ENCODE peak calls at places on chromosomes 5 and 9, in six cellular contexts. F is transverse colon, G is mesenchymal stem cell, S is SJSA1, K is ovary, P is hepatocyte. J is an unnamed sample.

GRCh38 chr5:113249216-113249615 is 185.6 kb downstream of the TSSK1B start:
- DNase-seq in F (no peak), P (no peak), G (peak; percentile 73), S (no peak), K (no peak), J (no peak)

GRCh38 chr5:36607114-36607561 is 732 bp downstream of the SLC1A3 start:
- DNase-seq in S (peak; percentile 70), F (no peak), P (peak; percentile 34), K (no peak), G (peak; percentile 39), J (peak; percentile 37)

GRCh38 chr5:140966293-140967225 is at the start of gene PCDHAC2:
- DNase-seq in P (peak; percentile 82), G (peak; percentile 73), S (peak; percentile 15), F (no peak), K (peak; percentile 15), J (peak; percentile 36)

GRCh38 chr5:60972225-60972624 is 27.2 kb downstream of the NDUFAF2 start:
- DNase-seq in S (no peak), P (no peak), K (no peak), F (no peak), G (no peak), J (no peak)

GRCh38 chr5:23208959-23209431 is 298.4 kb upstream of the PRDM9 start:
- DNase-seq in S (no peak), P (peak; percentile 86), K (no peak), G (peak; percentile 71), F (no peak), J (no peak)

GRCh38 chr9:116937361-116937760 is 250.3 kb downstream of the TRIM32 start:
- DNase-seq in G (no peak), S (no peak), F (no peak), P (no peak), K (no peak), J (no peak)

GRCh38 chr5:41172012-41172411 is 41.3 kb downstream of the C6 start:
- DNase-seq in K (no peak), G (no peak), S (no peak), P (no peak), F (no peak), J (no peak)

GRCh38 chr9:94714494-94714893 is 12.0 kb upstream of the AOPEP start:
- DNase-seq in S (no peak), K (no peak), G (no peak), P (no peak), F (no peak), J (no peak)

GRCh38 chr5:91175708-91176107 is 207.4 kb downstream of the ARRDC3 start:
- DNase-seq in G (no peak), P (no peak), F (no peak), K (no peak), S (no peak), J (no peak)

DNA sequence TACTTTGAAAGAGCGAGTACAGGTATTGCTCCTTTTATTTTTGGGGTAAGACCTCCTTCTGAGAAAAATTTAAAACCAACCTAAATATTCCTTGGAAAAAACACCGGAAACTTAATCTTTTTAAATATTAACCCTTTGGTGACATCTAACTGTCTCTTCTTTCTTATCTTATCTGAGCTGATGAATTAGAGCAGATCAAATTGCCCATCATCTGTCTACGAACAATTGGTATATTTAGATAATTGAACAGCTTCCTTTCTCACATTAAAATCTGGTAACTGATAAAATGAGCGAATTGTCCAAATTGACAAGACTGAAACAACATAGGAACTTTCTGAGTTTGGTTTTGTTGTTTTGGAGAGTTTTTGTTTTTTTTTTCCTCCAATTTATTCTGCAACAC is 2.0 kb downstream of the ISL1 start:
- DNase-seq in F (no peak), P (no peak), S (no peak), K (no peak), G (no peak), J (no peak)
- H3K27me3 ChIP-seq in F (peaks cover 100% of the 10 kb centered on the region), P (peaks cover 80% of the 10 kb centered on the region), S (peaks cover 28% of the 10 kb centered on the region), K (no peaks in the 10 kb centered on the region), G (peaks cover 81% of the 10 kb centered on the region), J (peaks cover 100% of the 10 kb centered on the region)

DNA sequence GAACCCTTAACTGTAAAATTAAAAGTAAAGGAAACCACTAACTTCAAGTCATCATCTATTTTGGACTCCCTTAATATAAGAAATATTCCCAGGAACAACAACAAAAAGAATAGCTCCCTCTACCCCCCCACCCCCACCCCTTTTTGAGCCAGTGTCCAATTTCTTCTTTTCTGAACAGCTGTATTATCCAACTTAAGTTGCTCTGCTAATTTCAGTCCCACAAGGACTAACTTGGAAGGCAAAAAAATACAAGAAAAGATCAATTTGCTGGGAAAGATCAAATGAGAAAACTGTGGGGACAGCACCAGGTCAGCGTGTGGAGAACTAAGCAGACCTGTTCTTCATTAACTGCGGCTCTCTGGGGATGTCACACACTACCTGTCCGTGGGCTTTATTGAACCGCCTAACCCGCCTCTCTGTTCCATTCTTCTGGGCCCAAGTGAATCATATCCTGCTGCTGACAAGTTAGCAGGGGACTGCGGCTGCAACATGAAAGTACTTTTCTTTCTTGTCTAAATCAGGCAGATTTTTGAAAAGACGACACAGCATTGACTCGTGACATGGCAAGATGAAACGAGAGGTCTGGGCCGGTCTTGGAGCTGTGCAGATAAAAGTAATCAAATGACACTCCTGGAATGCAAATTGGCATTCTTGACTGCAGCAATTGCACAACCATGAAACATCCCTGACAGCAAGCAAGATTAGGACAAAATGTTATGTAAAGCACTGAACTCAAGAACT is 2.7 kb downstream of the BNC2 start:
- DNase-seq in K (peak; percentile 55), S (peak; percentile 36), F (no peak), P (peak; percentile 46), G (peak; percentile 79), J (no peak)
- H3K4me1 ChIP-seq in K (peaks cover 7% of the 10 kb centered on the region), S (peaks cover 8% of the 10 kb centered on the region), F (peaks cover 29% of the 10 kb centered on the region), P (peaks cover 15% of the 10 kb centered on the region), G (peaks cover 2% of the 10 kb centered on the region), J (peaks cover 24% of the 10 kb centered on the region)

DNA sequence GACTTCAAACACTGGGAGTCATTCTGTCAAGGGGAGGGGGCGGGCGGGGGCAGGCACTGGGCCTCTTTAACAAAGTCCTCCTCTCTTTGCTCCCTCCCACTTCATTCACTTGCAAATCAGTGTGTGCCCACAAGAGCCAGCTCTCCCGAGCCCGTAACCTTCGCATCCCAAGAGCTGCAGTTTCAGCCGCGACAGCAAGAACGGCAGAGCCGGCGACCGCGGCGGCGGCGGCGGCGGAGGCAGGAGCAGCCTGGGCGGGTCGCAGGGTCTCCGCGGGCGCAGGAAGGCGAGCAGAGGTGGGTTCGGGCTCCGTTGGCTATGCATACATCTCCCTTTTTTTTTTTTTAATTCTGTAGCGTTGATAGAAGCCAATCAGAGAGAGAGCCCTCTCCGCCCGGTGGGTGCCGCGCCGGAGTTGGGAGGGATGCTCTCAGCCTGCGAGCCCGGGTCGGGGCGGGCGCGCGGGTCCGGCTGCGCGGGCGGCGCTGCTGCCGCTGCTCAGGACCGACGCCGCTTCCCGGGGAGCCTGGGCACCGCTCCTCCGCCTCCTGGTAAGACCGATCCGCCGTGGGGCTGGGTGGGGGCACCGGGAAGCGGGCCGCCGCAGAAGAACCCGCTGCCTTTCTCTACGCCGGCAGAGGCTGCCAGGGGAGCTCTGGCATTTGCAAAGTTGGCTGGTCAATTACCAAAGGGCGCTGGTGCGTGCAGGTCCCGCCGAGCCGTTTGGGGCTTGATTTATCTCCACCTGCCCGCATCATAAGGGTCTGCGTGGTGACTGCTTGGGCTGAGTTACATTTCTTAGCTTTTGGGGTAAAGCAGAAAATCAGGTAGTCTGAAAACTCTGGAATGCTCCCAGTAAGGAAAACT is at the start of gene CDH6:
- DNase-seq in F (peak; percentile 9), S (no peak), P (peak; percentile 70), K (no peak), G (peak; percentile 31), J (peak; percentile 4)
- H3K27me3 ChIP-seq in F (peaks cover 62% of the 10 kb centered on the region), S (no peaks in the 10 kb centered on the region), P (peaks cover 40% of the 10 kb centered on the region), K (no peaks in the 10 kb centered on the region), G (no peaks in the 10 kb centered on the region), J (no peaks in the 10 kb centered on the region)

GRCh38 chr9:128098936-128099931 is 28.3 kb downstream of the PTGES2 start:
- DNase-seq in G (no peak), F (peak; percentile 47), S (no peak), K (no peak), P (peak; percentile 48), J (no peak)
- H3K4me1 ChIP-seq in G (peaks cover 45% of the 10 kb centered on the region), F (peaks cover 63% of the 10 kb centered on the region), S (peaks cover 35% of the 10 kb centered on the region), K (peaks cover 58% of the 10 kb centered on the region), P (peaks cover 50% of the 10 kb centered on the region), J (peaks cover 36% of the 10 kb centered on the region)

GRCh38 chr9:131743501-131743900 is 3.6 kb upstream of the RAPGEF1 start:
- DNase-seq in P (no peak), S (no peak), G (no peak), F (no peak), K (no peak), J (no peak)
- H3K27me3 ChIP-seq in P (no peaks in the 10 kb centered on the region), S (no peaks in the 10 kb centered on the region), G (no peaks in the 10 kb centered on the region), F (no peaks in the 10 kb centered on the region), K (no peaks in the 10 kb centered on the region), J (no peaks in the 10 kb centered on the region)

DNA sequence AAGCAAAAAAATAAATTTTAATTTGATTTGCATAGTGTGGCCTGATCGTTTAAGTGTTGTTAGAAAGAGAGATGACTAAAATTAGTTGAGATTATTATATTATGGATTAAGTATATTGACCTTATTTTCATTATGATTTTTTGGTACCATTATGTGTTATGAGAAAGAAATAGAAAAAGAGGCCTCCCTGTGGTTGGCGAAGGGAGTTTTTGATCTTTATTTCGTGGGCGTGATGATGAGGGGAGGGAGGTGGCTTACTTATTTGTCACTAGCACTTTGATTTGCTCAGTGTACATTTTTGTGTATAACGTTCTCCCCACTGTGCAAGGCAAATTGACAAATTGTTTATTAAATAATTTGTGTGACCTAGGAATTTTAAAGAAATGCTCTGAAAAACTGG is 2.8 kb downstream of the DAPK1 start:
- DNase-seq in S (peak; percentile 38), G (no peak), F (no peak), P (no peak), K (no peak), J (no peak)
- H3K4me1 ChIP-seq in S (peaks cover 68% of the 10 kb centered on the region), G (peaks cover 10% of the 10 kb centered on the region), F (peaks cover 37% of the 10 kb centered on the region), P (peaks cover 39% of the 10 kb centered on the region), K (peaks cover 21% of the 10 kb centered on the region), J (peaks cover 17% of the 10 kb centered on the region)

DNA sequence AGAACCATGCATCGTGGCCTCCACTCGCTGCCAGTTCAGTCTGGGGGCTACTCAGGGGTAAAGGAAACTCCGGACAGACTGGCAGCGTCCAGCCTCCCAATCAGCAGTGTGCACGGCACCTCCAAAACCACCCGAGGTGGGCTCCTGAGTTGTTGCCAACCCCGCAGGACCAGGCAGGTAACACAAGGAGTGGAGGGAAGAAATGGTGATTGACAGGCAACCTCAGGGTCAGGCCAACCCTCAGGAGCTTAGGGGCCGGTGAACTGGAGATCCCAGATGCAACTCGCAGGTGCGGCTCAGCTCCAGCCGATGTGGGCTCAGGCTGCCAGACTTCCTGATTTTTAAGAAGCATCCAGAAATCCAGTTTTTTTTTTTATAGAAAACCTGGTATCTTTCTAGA is 37.3 kb upstream of the AKNA start:
- DNase-seq in S (no peak), F (no peak), P (no peak), K (no peak), G (no peak), J (no peak)
- H3K27me3 ChIP-seq in S (no peaks in the 10 kb centered on the region), F (no peaks in the 10 kb centered on the region), P (no peaks in the 10 kb centered on the region), K (no peaks in the 10 kb centered on the region), G (peaks cover 5% of the 10 kb centered on the region), J (peaks cover 12% of the 10 kb centered on the region)

DNA sequence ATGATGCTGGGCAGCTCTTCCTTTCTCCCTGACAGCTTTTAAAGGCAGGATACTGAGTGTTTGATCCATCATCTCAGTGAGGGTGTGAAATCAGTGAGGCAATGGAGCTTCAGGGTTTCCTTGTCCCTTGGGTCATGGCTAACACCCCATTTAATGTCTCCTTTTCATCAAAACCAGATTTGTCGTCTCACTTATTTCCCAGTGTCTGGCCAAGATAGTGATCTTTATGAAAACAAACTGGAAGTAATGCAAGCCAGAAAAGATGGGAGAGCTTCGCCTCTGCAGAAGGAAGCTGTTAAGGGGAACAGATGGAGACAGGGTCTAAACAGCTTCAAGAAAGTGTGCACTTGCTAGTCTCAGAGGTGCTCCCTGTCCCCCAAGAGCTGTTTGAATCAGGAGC is 96.3 kb downstream of the F2RL2 start:
- DNase-seq in K (no peak), G (no peak), F (no peak), S (no peak), P (no peak), J (no peak)
- H3K4me1 ChIP-seq in K (no peaks in the 10 kb centered on the region), G (no peaks in the 10 kb centered on the region), F (peaks cover 5% of the 10 kb centered on the region), S (no peaks in the 10 kb centered on the region), P (peaks cover 36% of the 10 kb centered on the region), J (peaks cover 3% of the 10 kb centered on the region)

J was measured in heart right ventricle.